ENCODE peak calls at places on chromosomes 13 and 19, in six cellular contexts. U is IMR-90, A is astrocyte, C is neural progenitor cell, M is mammary epithelial cell, Q is mesenchymal stem cell. E is an unnamed sample.

GRCh38 chr19:4506449-4507149 is 11.7 kb downstream of the PLIN4 start:
- DNase-seq in C (no peak), A (peak; percentile 59), U (peak; percentile 80), M (peak; percentile 48), Q (peak; percentile 79), E (peak; percentile 70)

GRCh38 chr13:106906431-106906996 is 338.6 kb upstream of the ARGLU1 start:
- DNase-seq in U (no peak), Q (no peak), A (no peak), M (no peak), C (no peak), E (no peak)

GRCh38 chr19:11164278-11164677 is 8.7 kb upstream of the SPC24 start:
- DNase-seq in U (no peak), Q (no peak), A (no peak), M (no peak), C (no peak), E (no peak)

GRCh38 chr13:113329656-113330312 is 32.7 kb downstream of the LAMP1 start:
- DNase-seq in Q (no peak), A (no peak), U (no peak), M (no peak), C (no peak), E (no peak)

GRCh38 chr19:7894612-7895309 is 6.5 kb downstream of the LRRC8E start:
- DNase-seq in Q (no peak), U (no peak), C (no peak), M (no peak), A (no peak), E (peak; percentile 68)

GRCh38 chr19:15466851-15467733 is 2.7 kb upstream of the RASAL3 start:
- DNase-seq in U (peak; percentile 43), C (no peak), A (peak; percentile 67), Q (peak; percentile 68), M (no peak), E (peak; percentile 89)

GRCh38 chr13:78589206-78589605 is 14.1 kb downstream of the POU4F1 start:
- DNase-seq in Q (no peak), M (peak; percentile 26), U (peak; percentile 9), A (no peak), C (peak; percentile 90), E (peak; percentile 48)

GRCh38 chr13:89066868-89067466 is 1395.8 kb downstream of the SLITRK5 start:
- DNase-seq in A (peak; percentile 13), M (peak; percentile 19), U (peak; percentile 0), Q (peak; percentile 62), C (peak; percentile 75), E (peak; percentile 68)

GRCh38 chr13:84192125-84192524 is 309.9 kb upstream of the SLITRK1 start:
- DNase-seq in A (peak; percentile 98), U (peak; percentile 76), C (no peak), Q (peak; percentile 75), M (peak; percentile 90), E (peak; percentile 9)

GRCh38 chr19:40774916-40775631 is at the start of gene MIA:
- DNase-seq in Q (no peak), A (no peak), M (peak; percentile 85), C (no peak), U (no peak), E (no peak)

GRCh38 chr19:52099497-52100138 is 4.1 kb upstream of the ZNF841 start:
- DNase-seq in M (peak; percentile 44), A (no peak), C (no peak), Q (no peak), U (no peak), E (peak; percentile 53)

GRCh38 chr13:21344662-21345176 is 114.4 kb downstream of the ZDHHC20 start:
- DNase-seq in U (no peak), M (no peak), C (no peak), Q (no peak), A (no peak), E (no peak)

GRCh38 chr13:19845758-19846157 is 17.7 kb downstream of the ZMYM5 start:
- DNase-seq in U (peak; percentile 99), A (peak; percentile 98), M (peak; percentile 97), C (no peak), Q (peak; percentile 92), E (peak; percentile 99)

GRCh38 chr13:51148223-51148951 is 37.3 kb upstream of the C13orf42 start:
- DNase-seq in U (no peak), C (peak; percentile 52), Q (no peak), A (no peak), M (no peak), E (no peak)

GRCh38 chr19:22421797-22422196 is 349 bp downstream of the ZNF98 start:
- DNase-seq in A (no peak), M (no peak), U (no peak), C (no peak), Q (no peak), E (no peak)

GRCh38 chr13:34750078-34750703 is 191.9 kb upstream of the NBEA start:
- DNase-seq in Q (no peak), U (no peak), M (peak; percentile 28), C (peak; percentile 57), A (peak; percentile 8), E (no peak)

GRCh38 chr19:35034005-35034502 is 3.8 kb downstream of the SCN1B start:
- DNase-seq in C (no peak), U (no peak), Q (no peak), A (no peak), M (no peak), E (no peak)

GRCh38 chr13:95710313-95710712 is 33.4 kb downstream of the DNAJC3 start:
- DNase-seq in C (no peak), Q (peak; percentile 61), U (peak; percentile 84), M (peak; percentile 67), A (peak; percentile 57), E (peak; percentile 50)

GRCh38 chr13:100129605-100130004 is 40.7 kb downstream of the PCCA start:
- DNase-seq in Q (no peak), C (no peak), U (no peak), M (no peak), A (no peak), E (no peak)

GRCh38 chr13:71699342-71699741 is 167.7 kb downstream of the DACH1 start:
- DNase-seq in U (no peak), M (no peak), C (no peak), Q (no peak), A (no peak), E (no peak)

GRCh38 chr19:38719761-38720558 is 24.3 kb downstream of the CAPN12 start:
- DNase-seq in M (no peak), Q (no peak), A (peak; percentile 59), U (no peak), C (no peak), E (no peak)

GRCh38 chr13:42039457-42039945 is 8.9 kb upstream of the DGKH start:
- DNase-seq in Q (no peak), C (no peak), A (no peak), M (no peak), U (no peak), E (peak; percentile 27)

GRCh38 chr13:29435125-29435911 is 160.2 kb downstream of the SLC7A1 start:
- DNase-seq in M (peak; percentile 47), C (no peak), U (peak; percentile 91), Q (peak; percentile 98), A (peak; percentile 95), E (peak; percentile 16)

GRCh38 chr13:48356750-48357149 is 53.2 kb downstream of the RB1 start:
- DNase-seq in M (no peak), Q (no peak), A (no peak), C (no peak), U (no peak), E (no peak)

GRCh38 chr13:75764251-75764650 is 128.1 kb downstream of the LMO7 start:
- DNase-seq in A (no peak), Q (no peak), U (no peak), M (no peak), C (no peak), E (no peak)

GRCh38 chr19:34838753-34839431 is 65.9 kb upstream of the ZNF599 start:
- DNase-seq in U (no peak), A (no peak), C (peak; percentile 72), Q (no peak), M (peak; percentile 1), E (no peak)

GRCh38 chr13:53121879-53122278 is 93.3 kb downstream of the OLFM4 start:
- DNase-seq in U (no peak), Q (no peak), A (no peak), M (no peak), C (no peak), E (no peak)

GRCh38 chr13:53124568-53125094 is 96.0 kb downstream of the OLFM4 start:
- DNase-seq in M (no peak), U (no peak), A (no peak), Q (no peak), C (no peak), E (no peak)

GRCh38 chr13:53123536-53123935 is 94.9 kb downstream of the OLFM4 start:
- DNase-seq in U (no peak), C (no peak), Q (no peak), M (no peak), A (no peak), E (no peak)

GRCh38 chr13:53126803-53127202 is 98.2 kb downstream of the OLFM4 start:
- DNase-seq in A (peak; percentile 0), Q (no peak), U (peak; percentile 65), C (no peak), M (no peak), E (no peak)

GRCh38 chr13:53121131-53121773 is 92.6 kb downstream of the OLFM4 start:
- DNase-seq in A (no peak), U (no peak), Q (no peak), M (no peak), C (no peak), E (no peak)
- H2AFZ ChIP-seq in A (no peak overlapping the region), U (no peak overlapping the region), Q (no peak overlapping the region), M (no peak overlapping the region), C (peak overlapping the region; percentile 72), E (no peak overlapping the region)

GRCh38 chr19:29262085-29262484 is 49.1 kb upstream of the UQCRFS1 start:
- DNase-seq in M (no peak), A (no peak), C (no peak), U (no peak), Q (no peak), E (no peak)
- H3K9ac ChIP-seq in M (no peak overlapping the region), A (no peak overlapping the region), C (no peak overlapping the region), U (no peak overlapping the region), Q (no peak overlapping the region), E (no peak overlapping the region)

GRCh38 chr19:32124585-32124984 is 220.8 kb upstream of the ZNF507 start:
- DNase-seq in A (no peak), C (no peak), Q (no peak), U (no peak), M (no peak), E (no peak)

GRCh38 chr19:32129141-32129540 is 216.3 kb upstream of the ZNF507 start:
- DNase-seq in M (no peak), Q (peak; percentile 49), U (no peak), C (no peak), A (no peak), E (no peak)

GRCh38 chr19:32131037-32131436 is 214.4 kb upstream of the ZNF507 start:
- DNase-seq in A (no peak), U (no peak), Q (no peak), M (no peak), C (no peak), E (no peak)

GRCh38 chr19:32130241-32130753 is 215.1 kb upstream of the ZNF507 start:
- DNase-seq in Q (no peak), C (no peak), U (no peak), A (no peak), M (no peak), E (no peak)
- H2AFZ ChIP-seq in Q (no peak overlapping the region), C (no peak overlapping the region), U (no peak overlapping the region), A (no peak overlapping the region), M (no peak overlapping the region), E (no peak overlapping the region)

DNA sequence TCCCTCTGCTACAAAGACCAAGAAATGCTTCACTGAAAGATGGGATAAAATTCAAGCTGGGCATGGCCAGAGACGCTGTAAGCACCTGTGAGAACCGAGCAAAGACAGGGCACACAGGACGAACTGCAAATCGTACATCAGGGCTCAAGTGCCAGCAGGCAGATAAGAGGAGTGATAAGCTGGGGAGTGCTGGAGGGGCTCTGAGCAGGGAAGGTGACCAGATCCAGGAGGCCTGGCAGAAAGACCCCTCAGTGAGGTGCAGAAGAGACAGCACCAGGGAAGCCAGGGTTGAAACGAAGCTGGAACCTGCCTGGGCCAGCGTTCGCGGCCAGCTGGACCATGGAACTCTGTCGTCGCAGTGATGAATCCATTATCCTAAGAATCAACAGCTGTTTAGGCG is 10.2 kb downstream of the RAB20 start:
- DNase-seq in C (no peak), Q (no peak), A (no peak), M (no peak), U (no peak), E (no peak)
- H3K9ac ChIP-seq in C (no peak overlapping the region), Q (no peak overlapping the region), A (no peak overlapping the region), M (no peak overlapping the region), U (no peak overlapping the region), E (no peak overlapping the region)